ENCODE peak calls at places on chromosomes 13 and 19, in nine cellular contexts. B is heart left ventricle; C is NB4; S is non-pigmented ciliary epithelial cell; D is CD4-positive, alpha-beta memory T cell; G is stimulated activated CD4-positive, alpha-beta T cell treated with anti-CD3 and anti-CD28 coated beads, Interleukin-4, amount 100 ng/mL, for 24 hours; E is HTR-8/SVneo; W is stimulated activated CD8-positive, alpha-beta memory T cell treated with anti-CD3 and anti-CD28 coated beads, Interleukin-12 subunit alpha, Interleukin-12 subunit beta, amount 100 ng/mL, for 4 hours; F is HEK293T. N is an unnamed sample.

GRCh38 chr19:2761309-2761677 is 21.5 kb upstream of the SLC39A3 start:
- DNase-seq in C (no peak), B (no peak), G (no peak), W (no peak), E (no peak), F (no peak), S (no peak), D (no peak), N (no peak)

GRCh38 chr13:47555235-47555634 is 445.8 kb downstream of the SUCLA2 start:
- DNase-seq in C (no peak), G (no peak), F (no peak), D (no peak), S (peak), E (no peak), W (no peak), B (no peak), N (no peak)

GRCh38 chr19:16019691-16020448 is 56.4 kb upstream of the TPM4 start:
- DNase-seq in G (no peak), C (no peak), E (no peak), W (no peak), B (no peak), D (no peak), S (no peak), F (no peak), N (no peak)

GRCh38 chr19:29191005-29191404 is 21.9 kb downstream of the UQCRFS1 start:
- DNase-seq in C (no peak), B (no peak), S (no peak), F (no peak), D (no peak), G (no peak), W (no peak), E (no peak), N (no peak)

GRCh38 chr19:7226749-7227148 is 67.5 kb downstream of the INSR start:
- DNase-seq in W (no peak), B (no peak), F (no peak), D (no peak), C (no peak), E (no peak), S (no peak), G (no peak), N (no peak)

GRCh38 chr13:84137292-84137691 is 255.0 kb upstream of the SLITRK1 start:
- DNase-seq in S (peak), C (peak), E (no peak), B (no peak), F (no peak), D (peak), G (peak), W (no peak), N (no peak)

GRCh38 chr13:50380905-50381304 is 365.7 kb downstream of the KCNRG start:
- DNase-seq in B (no peak), G (no peak), E (no peak), S (no peak), F (no peak), W (no peak), C (no peak), D (no peak), N (no peak)

GRCh38 chr13:21911916-21912315 is 241.0 kb downstream of the FGF9 start:
- DNase-seq in S (no peak), B (no peak), F (no peak), G (no peak), E (no peak), D (no peak), C (no peak), W (no peak), N (no peak)

GRCh38 chr13:112114391-112114790 is 47.4 kb downstream of the SOX1 start:
- DNase-seq in S (no peak), F (no peak), E (no peak), B (no peak), C (no peak), W (no peak), G (no peak), D (no peak), N (no peak)

GRCh38 chr13:50127017-50127725 is 111.9 kb downstream of the KCNRG start:
- DNase-seq in W (peak), D (peak), F (no peak), S (no peak), G (peak), C (no peak), E (no peak), B (peak), N (peak)

GRCh38 chr13:23739597-23739996 is 149.6 kb downstream of the MIPEP start:
- DNase-seq in F (no peak), W (no peak), E (no peak), S (no peak), G (no peak), C (no peak), D (no peak), B (no peak), N (no peak)

GRCh38 chr13:24076124-24076523 is 84.4 kb upstream of the SPATA13 start:
- DNase-seq in E (no peak), S (no peak), W (no peak), B (no peak), C (no peak), D (no peak), F (no peak), G (no peak), N (no peak)

GRCh38 chr19:38044267-38045111 is 137.5 kb downstream of the SIPA1L3 start:
- DNase-seq in C (no peak), W (no peak), F (no peak), S (no peak), E (peak), D (no peak), B (no peak), G (no peak), N (no peak)

GRCh38 chr13:44220948-44221347 is 152.7 kb upstream of the SERP2 start:
- DNase-seq in C (no peak), G (no peak), E (no peak), B (no peak), D (no peak), W (no peak), F (no peak), S (no peak), N (no peak)

GRCh38 chr13:105047676-105048295 is 1487.7 kb downstream of the EFNB2 start:
- DNase-seq in F (no peak), E (no peak), D (no peak), S (no peak), G (no peak), W (no peak), B (no peak), C (no peak), N (no peak)

GRCh38 chr13:72537400-72537780 is 190.0 kb downstream of the MZT1 start:
- DNase-seq in D (no peak), G (no peak), S (no peak), B (no peak), F (no peak), E (no peak), C (no peak), W (no peak), N (no peak)

GRCh38 chr13:43044720-43045301 is 21.4 kb downstream of the DNAJC15 start:
- DNase-seq in S (no peak), W (no peak), F (no peak), C (no peak), B (no peak), G (no peak), E (no peak), D (no peak), N (no peak)

GRCh38 chr13:74298912-74299311 is 164.7 kb upstream of the KLF12 start:
- DNase-seq in E (no peak), B (no peak), G (no peak), W (no peak), D (no peak), S (no peak), F (no peak), C (no peak), N (no peak)

GRCh38 chr19:58009666-58010301 is 7.2 kb upstream of the ZNF606 start:
- DNase-seq in F (no peak), E (peak), C (no peak), B (peak), D (peak), W (peak), G (peak), S (peak), N (no peak)

GRCh38 chr13:54709546-54709945 is 1680.9 kb downstream of the OLFM4 start:
- DNase-seq in E (no peak), B (no peak), D (no peak), C (no peak), F (no peak), S (no peak), G (no peak), W (no peak), N (no peak)